ENCODE peak calls at places on chromosomes 4 and X, in seven cellular contexts. D is activated naive CD4-positive, alpha-beta T cell treated with Interleukin-2 at 50 U/mL for 16 hours; C is NCI-H1092; B is T-cell; A is cardiac fibroblast; R is AG10803; H is activated T-helper 9 cell treated with anti-CD3 and anti-CD28 coated beads, Interleukin-2, amount 50 U/mL, for 16 hours. I is an unnamed sample.

GRCh38 chr4:176794151-176794550 is 1.4 kb upstream of the VEGFC start:
- DNase-seq in D (no peak), C (no peak), B (no peak), A (peak; percentile 85), R (peak; percentile 95), H (no peak), I (peak; percentile 74)

GRCh38 chr4:143763587-143763986 is 63.1 kb upstream of the FREM3 start:
- DNase-seq in D (no peak), C (no peak), B (no peak), A (no peak), R (no peak), H (no peak), I (no peak)

GRCh38 chrX:154749856-154750255 is 1.0 kb downstream of the GAB3 start:
- DNase-seq in D (no peak), C (no peak), B (no peak), A (peak; percentile 43), R (no peak), H (no peak), I (no peak)

GRCh38 chr4:83561381-83561780 is 25.5 kb downstream of the GPAT3 start:
- DNase-seq in D (peak; percentile 32), C (no peak), B (no peak), A (peak; percentile 56), R (peak; percentile 60), H (no peak), I (no peak)

GRCh38 chrX:153767674-153768055 is 3.6 kb downstream of the PLXNB3 start:
- DNase-seq in D (no peak), C (no peak), B (no peak), A (no peak), R (no peak), H (no peak), I (no peak)

GRCh38 chrX:40171513-40172168 is 73.9 kb upstream of the BCOR start:
- DNase-seq in D (peak; percentile 58), C (no peak), B (no peak), A (no peak), R (peak; percentile 58), H (no peak), I (peak; percentile 47)

GRCh38 chrX:95885074-95885473 is 799.6 kb upstream of the DIAPH2 start:
- DNase-seq in D (no peak), C (no peak), B (no peak), A (peak; percentile 75), R (no peak), H (no peak), I (no peak)

GRCh38 chr4:169033660-169034059 is 23.6 kb upstream of the CBR4 start:
- DNase-seq in D (no peak), C (no peak), B (no peak), A (no peak), R (no peak), H (no peak), I (no peak)

GRCh38 chr4:16745009-16745408 is 153.4 kb downstream of the LDB2 start:
- DNase-seq in D (no peak), C (no peak), B (no peak), A (peak; percentile 78), R (peak; percentile 90), H (no peak), I (no peak)

GRCh38 chrX:57900961-57901360 is 9.3 kb downstream of the ZXDA start:
- DNase-seq in D (no peak), C (no peak), B (no peak), A (peak; percentile 84), R (peak; percentile 76), H (no peak), I (peak; percentile 5)

GRCh38 chr4:153160856-153161598 is 43.2 kb upstream of the TRIM2 start:
- DNase-seq in D (no peak), C (no peak), B (no peak), A (no peak), R (no peak), H (no peak), I (no peak)

GRCh38 chr4:24896977-24897376 is 15.9 kb downstream of the CCDC149 start:
- DNase-seq in D (no peak), C (no peak), B (no peak), A (no peak), R (no peak), H (no peak), I (no peak)

GRCh38 chr4:99410075-99410474 is 25.1 kb downstream of the ADH7 start:
- DNase-seq in D (no peak), C (no peak), B (no peak), A (no peak), R (no peak), H (no peak), I (no peak)

GRCh38 chr4:167183036-167183435 is 51.3 kb downstream of the SPOCK3 start:
- DNase-seq in D (no peak), C (no peak), B (no peak), A (no peak), R (no peak), H (no peak), I (no peak)

GRCh38 chr4:140635606-140636005 is 66.8 kb upstream of the UCP1 start:
- DNase-seq in D (no peak), C (no peak), B (no peak), A (peak; percentile 58), R (peak; percentile 53), H (no peak), I (peak; percentile 27)

I was measured in SJSA1.